ENCODE peak calls at places on chromosomes 11 and 22, in six cellular contexts. N is lower leg skin, G is ovary, I is kidney epithelial cell, Q is lower lobe of right lung, S is heart right ventricle. B is an unnamed sample.

GRCh38 chr11:13384837-13385417 is 78.1 kb downstream of the BTBD10 start:
- DNase-seq in Q (no peak), S (peak), I (peak), N (no peak), G (peak), B (peak)

GRCh38 chr11:12174145-12175143 is 64.1 kb downstream of the MICAL2 start:
- DNase-seq in N (no peak), G (no peak), Q (no peak), I (no peak), S (no peak), B (no peak)

GRCh38 chr11:62033191-62034044 is 66.0 kb upstream of the FTH1 start:
- DNase-seq in I (no peak), Q (no peak), G (no peak), S (no peak), N (no peak), B (no peak)

GRCh38 chr11:125941241-125941605 is 4.6 kb upstream of the VSIG10L2 start:
- DNase-seq in I (no peak), G (no peak), N (no peak), Q (no peak), S (no peak), B (no peak)

GRCh38 chr11:93542753-93543246 is 391 bp downstream of the SMCO4 start:
- DNase-seq in S (no peak), N (no peak), I (no peak), Q (no peak), G (peak), B (no peak)

GRCh38 chr22:45014658-45015057 is 4.9 kb upstream of the PHF21B start:
- DNase-seq in I (no peak), G (no peak), S (no peak), N (no peak), Q (no peak), B (no peak)

GRCh38 chr22:37127350-37127878 is 17.9 kb upstream of the TMPRSS6 start:
- DNase-seq in G (no peak), N (no peak), I (no peak), S (no peak), Q (no peak), B (no peak)

GRCh38 chr11:130131957-130132850 is 27.4 kb upstream of the ST14 start:
- DNase-seq in N (no peak), G (peak), Q (no peak), S (peak), I (no peak), B (peak)

GRCh38 chr11:561148-562003 is 606 bp downstream of the RASSF7 start:
- DNase-seq in S (no peak), Q (peak), G (no peak), I (peak), N (no peak), B (peak)

GRCh38 chr11:27381238-27381666 is 18.2 kb upstream of the CCDC34 start:
- DNase-seq in S (no peak), G (no peak), Q (no peak), I (no peak), N (no peak), B (no peak)

GRCh38 chr11:13007182-13007581 is 1.9 kb upstream of the RASSF10 start:
- DNase-seq in I (no peak), S (no peak), G (no peak), N (no peak), Q (no peak), B (no peak)

DNA sequence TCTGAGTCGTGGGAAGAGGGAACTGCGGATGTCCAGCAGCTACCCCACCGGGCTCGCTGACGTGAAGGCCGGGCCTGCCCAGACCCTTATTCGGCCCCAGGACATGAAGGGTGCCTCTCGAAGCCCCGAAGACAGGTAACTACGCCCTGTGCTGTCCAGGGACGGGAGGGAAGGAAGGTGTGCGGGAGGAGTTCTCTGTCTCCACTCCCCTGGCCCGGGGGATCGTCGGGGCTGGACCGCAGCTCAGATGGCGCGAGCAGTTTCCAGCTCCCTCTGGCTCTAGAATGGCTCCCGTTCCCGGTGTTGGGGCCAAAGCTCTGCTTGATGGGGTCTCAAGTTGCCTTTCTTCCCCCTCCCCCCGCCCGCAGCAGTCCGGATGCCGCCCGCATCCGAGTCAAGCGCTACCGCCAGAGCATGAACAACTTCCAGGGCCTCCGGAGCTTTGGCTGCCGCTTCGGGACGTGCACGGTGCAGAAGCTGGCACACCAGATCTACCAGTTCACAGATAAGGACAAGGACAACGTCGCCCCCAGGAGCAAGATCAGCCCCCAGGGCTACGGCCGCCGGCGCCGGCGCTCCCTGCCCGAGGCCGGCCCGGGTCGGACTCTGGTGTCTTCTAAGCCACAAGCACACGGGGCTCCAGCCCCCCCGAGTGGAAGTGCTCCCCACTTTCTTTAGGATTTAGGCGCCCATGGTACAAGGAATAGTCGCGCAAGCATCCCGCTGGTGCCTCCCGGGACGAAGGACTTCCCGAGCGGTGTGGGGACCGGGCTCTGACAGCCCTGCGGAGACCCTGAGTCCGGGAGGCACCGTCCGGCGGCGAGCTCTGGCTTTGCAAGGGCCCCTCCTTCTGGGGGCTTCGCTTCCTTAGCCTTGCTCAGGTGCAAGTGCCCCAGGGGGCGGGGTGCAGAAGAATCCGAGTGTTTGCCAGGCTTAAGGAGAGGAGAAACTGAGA is 1.4 kb downstream of the ADM start:
- DNase-seq in I (no peak), Q (peak), G (peak), S (peak), N (no peak), B (no peak)
- H3K4me3 ChIP-seq in I (peak), Q (peak), G (peak), S (peak), N (peak), B (no peak)

GRCh38 chr22:21624120-21624879 is 5.5 kb downstream of the YDJC start:
- DNase-seq in G (no peak), I (no peak), Q (no peak), S (no peak), N (no peak), B (peak)
- TF ChIP-seq CTCF in G (no peak), I (peak), Q (peak), S (no peak), N (no peak), B (peak)

GRCh38 chr22:46087336-46087690 is 63.0 kb upstream of the PPARA start:
- DNase-seq in G (no peak), N (no peak), I (no peak), Q (no peak), S (no peak), B (no peak)
- H3K4me3 ChIP-seq in G (peak), N (no peak), I (no peak), Q (peak), S (peak), B (peak)

GRCh38 chr11:45885274-45885920 is at the start of gene MAPK8IP1:
- DNase-seq in S (peak), I (no peak), G (no peak), N (no peak), Q (peak), B (no peak)
- TF ChIP-seq CTCF in S (no peak), I (no peak), G (no peak), N (no peak), Q (no peak), B (no peak)